ENCODE peak calls at places on chromosomes 16 and 17, in five cellular contexts. C is Caco-2, B is neural progenitor cell, G is psoas muscle, X is esophagus squamous epithelium. V is an unnamed sample.

GRCh38 chr17:78416311-78416711 is 37.9 kb downstream of the PGS1 start:
- DNase-seq in C (no peak), B (no peak), G (no peak), X (no peak), V (no peak)

GRCh38 chr17:4852504-4853075 is 19.4 kb downstream of the MINK1 start:
- DNase-seq in C (no peak), B (no peak), G (no peak), X (no peak), V (no peak)

GRCh38 chr17:43211480-43212402 is at the start of gene TMEM106A:
- DNase-seq in C (peak), B (peak), G (peak), X (peak), V (peak)

GRCh38 chr16:86809458-86809955 is 231.2 kb downstream of the FOXL1 start:
- DNase-seq in C (no peak), B (no peak), G (no peak), X (no peak), V (no peak)

GRCh38 chr17:82854226-82854625 is 14.4 kb upstream of the ZNF750 start:
- DNase-seq in C (no peak), B (no peak), G (peak), X (no peak), V (no peak)

GRCh38 chr17:9360610-9361571 is 214.7 kb downstream of the STX8 start:
- DNase-seq in C (no peak), B (no peak), G (peak), X (no peak), V (no peak)

GRCh38 chr17:41547921-41548843 is 20.1 kb upstream of the KRT19 start:
- DNase-seq in C (no peak), B (no peak), G (peak), X (no peak), V (no peak)

GRCh38 chr16:3797904-3798811 is 80.8 kb upstream of the TRAP1 start:
- DNase-seq in C (no peak), B (peak), G (no peak), X (no peak), V (peak)

GRCh38 chr17:79091373-79091670 is 16.7 kb downstream of the ENGASE start:
- DNase-seq in C (no peak), B (no peak), G (no peak), X (no peak), V (no peak)

GRCh38 chr16:73016488-73016830 is 31.5 kb downstream of the ZFHX3 start:
- DNase-seq in C (no peak), B (no peak), G (no peak), X (no peak), V (peak)

GRCh38 chr17:69179227-69179952 is 37.7 kb upstream of the ABCA6 start:
- DNase-seq in C (no peak), B (no peak), G (no peak), X (no peak), V (no peak)

GRCh38 chr17:52156576-52156975 is 1.9 kb downstream of the CA10 start:
- DNase-seq in C (no peak), B (no peak), G (no peak), X (no peak), V (no peak)

GRCh38 chr17:67546578-67547527 is 169.8 kb downstream of the PITPNC1 start:
- DNase-seq in C (no peak), B (no peak), G (peak), X (no peak), V (peak)

GRCh38 chr17:78557598-78558039 is 19.6 kb downstream of the DNAH17 start:
- DNase-seq in C (no peak), B (no peak), G (no peak), X (no peak), V (no peak)

GRCh38 chr16:89841275-89841674 is 13.0 kb downstream of the SPIRE2 start:
- DNase-seq in C (no peak), B (no peak), G (no peak), X (no peak), V (no peak)

GRCh38 chr17:28712037-28712704 is 483 bp upstream of the PROCA1 start:
- DNase-seq in C (no peak), B (peak), G (peak), X (no peak), V (peak)

GRCh38 chr16:8087597-8088279 is 502.6 kb downstream of the TMEM114 start:
- DNase-seq in C (no peak), B (no peak), G (no peak), X (no peak), V (no peak)

GRCh38 chr17:80419255-80419654 is 4.3 kb downstream of the ENDOV start:
- DNase-seq in C (no peak), B (no peak), G (no peak), X (no peak), V (no peak)

GRCh38 chr17:30482555-30482954 is 5.3 kb downstream of the GOSR1 start:
- DNase-seq in C (no peak), B (no peak), G (no peak), X (no peak), V (no peak)

GRCh38 chr17:20086416-20087074 is 77.4 kb downstream of the SPECC1 start:
- DNase-seq in C (no peak), B (no peak), G (no peak), X (no peak), V (no peak)

GRCh38 chr17:38729886-38730525 is at the start of gene CISD3:
- DNase-seq in C (peak), B (peak), G (peak), X (no peak), V (peak)

GRCh38 chr16:28590384-28591340 is 6.2 kb downstream of the SULT1A2 start:
- DNase-seq in C (no peak), B (no peak), G (no peak), X (no peak), V (no peak)

GRCh38 chr17:77995146-77995852 is 36.8 kb downstream of the TNRC6C start:
- DNase-seq in C (no peak), B (peak), G (peak), X (no peak), V (no peak)

GRCh38 chr16:22970191-22970845 is 156.4 kb downstream of the HS3ST2 start:
- DNase-seq in C (no peak), B (peak), G (no peak), X (no peak), V (no peak)

GRCh38 chr17:81804559-81805399 is 829 bp downstream of the GCGR start:
- DNase-seq in C (no peak), B (peak), G (no peak), X (no peak), V (no peak)

GRCh38 chr17:81807839-81808238 is 3.9 kb downstream of the GCGR start:
- DNase-seq in C (no peak), B (no peak), G (no peak), X (no peak), V (no peak)

GRCh38 chr17:81805707-81806460 is 1.9 kb downstream of the GCGR start:
- DNase-seq in C (no peak), B (no peak), G (no peak), X (no peak), V (no peak)

GRCh38 chr17:81807210-81807719 is 3.3 kb downstream of the GCGR start:
- DNase-seq in C (no peak), B (no peak), G (no peak), X (no peak), V (no peak)

GRCh38 chr17:81806461-81807209 is 2.7 kb downstream of the GCGR start:
- DNase-seq in C (peak), B (no peak), G (no peak), X (no peak), V (no peak)
- TF ChIP-seq CTCF in C (no peak), B (no peak), G (no peak), X (no peak), V (no peak)

GRCh38 chr17:8072339-8072726 is 15.2 kb downstream of the ALOX12B start:
- DNase-seq in C (no peak), B (peak), G (no peak), X (no peak), V (no peak)
- TF ChIP-seq CTCF in C (no peak), B (no peak), G (no peak), X (no peak), V (no peak)

GRCh38 chr16:20851601-20852000 is 45.3 kb downstream of the REXO5 start:
- DNase-seq in C (peak), B (no peak), G (peak), X (no peak), V (no peak)
- TF ChIP-seq CTCF in C (no peak), B (no peak), G (no peak), X (no peak), V (no peak)

DNA sequence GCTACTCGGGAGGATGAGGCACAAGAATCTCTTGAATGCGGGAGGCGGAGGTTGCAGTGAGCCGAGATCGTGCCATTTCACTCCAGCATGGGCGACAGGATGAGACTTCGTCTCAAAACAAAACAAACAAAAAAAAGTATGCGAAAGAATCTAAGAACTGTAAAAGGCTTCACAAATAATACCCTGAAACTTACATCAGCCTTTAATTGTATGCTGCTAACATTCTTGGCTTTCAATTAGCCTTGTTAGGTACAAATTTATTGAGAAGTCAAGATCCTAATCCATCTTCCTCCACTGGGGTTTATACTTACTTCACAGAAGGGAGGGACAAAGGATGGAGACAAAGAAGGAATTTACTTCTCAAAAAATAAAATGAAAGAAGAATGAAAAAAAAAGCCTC is 83.3 kb downstream of the SNX11 start:
- DNase-seq in C (no peak), B (no peak), G (no peak), X (no peak), V (no peak)
- TF ChIP-seq CTCF in C (no peak), B (no peak), G (no peak), X (no peak), V (no peak)

DNA sequence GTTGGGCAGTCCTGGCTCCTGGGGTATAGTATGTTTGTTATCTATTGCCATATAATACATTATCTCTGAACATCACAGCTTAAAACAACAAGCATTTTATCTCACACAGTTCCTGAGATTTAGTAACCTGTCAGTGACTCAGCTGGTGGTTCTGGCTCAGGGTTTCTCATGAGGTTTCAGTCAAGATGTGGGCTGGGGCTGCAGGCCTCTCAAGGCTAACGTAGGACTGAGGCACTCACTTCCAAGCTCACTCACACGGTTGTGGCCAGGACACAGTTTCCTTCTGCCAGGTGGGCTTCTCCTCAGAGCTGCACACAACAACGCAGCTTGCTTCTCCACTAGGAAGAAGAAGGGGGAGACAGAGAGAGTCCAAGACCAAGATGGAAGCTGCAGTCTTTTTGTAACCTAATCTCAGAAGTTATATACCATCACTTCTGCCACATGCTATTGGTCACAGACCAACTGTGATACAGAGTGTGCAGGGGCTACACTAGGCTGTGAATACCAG is 10.3 kb upstream of the MED13 start:
- DNase-seq in C (no peak), B (no peak), G (no peak), X (no peak), V (no peak)
- TF ChIP-seq CTCF in C (no peak), B (no peak), G (no peak), X (no peak), V (no peak)

GRCh38 chr17:57106836-57107497 is 21.9 kb downstream of the AKAP1 start:
- DNase-seq in C (no peak), B (no peak), G (no peak), X (no peak), V (no peak)
- TF ChIP-seq CTCF in C (no peak), B (no peak), G (no peak), X (no peak), V (no peak)